ENCODE peak calls at places on chromosomes 4 and X, in six cellular contexts. One of them, this sample, is unnamed.

GRCh38 chr4:89468632-89469031 is 161.0 kb upstream of the GPRIN3 start:
- DNase-seq in K562: no peak
- DNase-seq in cardiac muscle cell: no peak
- DNase-seq in mammary epithelial cell: no peak
- DNase-seq in HL-60: no peak
- DNase-seq in astrocyte: no peak
- DNase-seq in this sample: no peak

GRCh38 chr4:153611679-153612078 is 72.4 kb upstream of the TLR2 start:
- DNase-seq in K562: no peak
- DNase-seq in cardiac muscle cell: no peak
- DNase-seq in mammary epithelial cell: peak
- DNase-seq in HL-60: no peak
- DNase-seq in astrocyte: peak
- DNase-seq in this sample: no peak

GRCh38 chr4:40325406-40326019 is 9.6 kb upstream of the CHRNA9 start:
- DNase-seq in K562: peak
- DNase-seq in cardiac muscle cell: peak
- DNase-seq in mammary epithelial cell: peak
- DNase-seq in HL-60: peak
- DNase-seq in astrocyte: peak
- DNase-seq in this sample: peak

GRCh38 chr4:10787365-10787764 is 102.8 kb upstream of the CLNK start:
- DNase-seq in K562: no peak
- DNase-seq in cardiac muscle cell: no peak
- DNase-seq in mammary epithelial cell: no peak
- DNase-seq in HL-60: no peak
- DNase-seq in astrocyte: no peak
- DNase-seq in this sample: no peak

GRCh38 chr4:14994242-14994641 is 8.0 kb upstream of the CPEB2 start:
- DNase-seq in K562: peak
- DNase-seq in cardiac muscle cell: no peak
- DNase-seq in mammary epithelial cell: peak
- DNase-seq in HL-60: no peak
- DNase-seq in astrocyte: peak
- DNase-seq in this sample: no peak

GRCh38 chr4:36414248-36414647 is 132.8 kb downstream of the DTHD1 start:
- DNase-seq in K562: no peak
- DNase-seq in cardiac muscle cell: no peak
- DNase-seq in mammary epithelial cell: no peak
- DNase-seq in HL-60: no peak
- DNase-seq in astrocyte: no peak
- DNase-seq in this sample: no peak

GRCh38 chr4:82591592-82591991 is 29.8 kb upstream of the TMEM150C start:
- DNase-seq in K562: no peak
- DNase-seq in cardiac muscle cell: no peak
- DNase-seq in mammary epithelial cell: no peak
- DNase-seq in HL-60: no peak
- DNase-seq in astrocyte: no peak
- DNase-seq in this sample: no peak

GRCh38 chr4:931194-931959 is 739 bp downstream of the GAK start:
- DNase-seq in K562: peak
- DNase-seq in cardiac muscle cell: peak
- DNase-seq in mammary epithelial cell: peak
- DNase-seq in HL-60: no peak
- DNase-seq in astrocyte: peak
- DNase-seq in this sample: no peak

GRCh38 chr4:97367878-97368277 is 775.4 kb downstream of the STPG2 start:
- DNase-seq in K562: no peak
- DNase-seq in cardiac muscle cell: no peak
- DNase-seq in mammary epithelial cell: peak
- DNase-seq in HL-60: no peak
- DNase-seq in astrocyte: peak
- DNase-seq in this sample: no peak

GRCh38 chr4:84804126-84804525 is 162.4 kb downstream of the WDFY3 start:
- DNase-seq in K562: no peak
- DNase-seq in cardiac muscle cell: no peak
- DNase-seq in mammary epithelial cell: no peak
- DNase-seq in HL-60: no peak
- DNase-seq in astrocyte: peak
- DNase-seq in this sample: no peak

GRCh38 chr4:173399016-173399415 is at the start of gene SCRG1:
- DNase-seq in K562: no peak
- DNase-seq in cardiac muscle cell: peak
- DNase-seq in mammary epithelial cell: no peak
- DNase-seq in HL-60: no peak
- DNase-seq in astrocyte: no peak
- DNase-seq in this sample: no peak

GRCh38 chr4:86594559-86595425 is 677 bp downstream of the PTPN13 start:
- DNase-seq in K562: peak
- DNase-seq in cardiac muscle cell: peak
- DNase-seq in mammary epithelial cell: peak
- DNase-seq in HL-60: no peak
- DNase-seq in astrocyte: peak
- DNase-seq in this sample: peak
- TF ChIP-seq CTCF in K562: no peak
- TF ChIP-seq CTCF in cardiac muscle cell: peak
- TF ChIP-seq CTCF in mammary epithelial cell: peak
- TF ChIP-seq CTCF in HL-60: no peak
- TF ChIP-seq CTCF in astrocyte: peak
- TF ChIP-seq CTCF in this sample: no peak

GRCh38 chrX:130081421-130082045 is 28.8 kb downstream of the ELF4 start:
- DNase-seq in K562: no peak
- DNase-seq in cardiac muscle cell: no peak
- DNase-seq in mammary epithelial cell: no peak
- DNase-seq in HL-60: no peak
- DNase-seq in astrocyte: no peak
- DNase-seq in this sample: no peak

GRCh38 chrX:130083107-130083490 is 27.2 kb downstream of the ELF4 start:
- DNase-seq in K562: peak
- DNase-seq in cardiac muscle cell: no peak
- DNase-seq in mammary epithelial cell: no peak
- DNase-seq in HL-60: no peak
- DNase-seq in astrocyte: no peak
- DNase-seq in this sample: no peak

GRCh38 chrX:130080791-130081367 is 29.4 kb downstream of the ELF4 start:
- DNase-seq in K562: no peak
- DNase-seq in cardiac muscle cell: no peak
- DNase-seq in mammary epithelial cell: no peak
- DNase-seq in HL-60: no peak
- DNase-seq in astrocyte: no peak
- DNase-seq in this sample: no peak

GRCh38 chrX:130082244-130083106 is 27.8 kb downstream of the ELF4 start:
- DNase-seq in K562: peak
- DNase-seq in cardiac muscle cell: no peak
- DNase-seq in mammary epithelial cell: no peak
- DNase-seq in HL-60: peak
- DNase-seq in astrocyte: no peak
- DNase-seq in this sample: no peak

DNA sequence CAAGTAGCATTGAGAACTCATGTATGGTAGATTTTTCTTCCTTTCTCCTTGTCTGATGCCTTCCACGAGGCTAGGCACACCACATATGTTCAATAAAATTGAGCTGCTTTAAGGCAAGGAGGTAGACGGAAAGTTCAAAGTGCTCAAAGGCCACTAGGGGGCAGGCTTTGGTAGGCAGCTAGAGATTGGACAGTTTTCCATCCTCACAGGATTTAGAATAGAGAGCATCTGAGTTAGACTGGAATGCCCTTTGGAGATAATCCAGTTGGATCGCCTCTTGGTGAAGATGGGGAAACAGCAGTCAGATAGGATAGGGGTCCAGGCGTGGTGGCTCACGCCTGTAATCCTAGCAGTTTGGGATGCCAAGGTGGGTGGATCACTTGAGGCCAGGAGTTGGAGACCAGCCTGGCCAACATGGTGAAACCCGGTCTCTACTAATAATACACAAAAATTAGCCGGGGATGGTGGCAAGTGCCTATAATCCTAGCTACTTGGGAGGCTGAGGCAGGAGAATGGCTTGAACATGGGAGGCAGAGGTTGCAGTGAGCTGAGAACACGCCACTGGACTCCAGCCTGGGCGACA is 30.4 kb downstream of the ELF4 start:
- DNase-seq in K562: peak
- DNase-seq in cardiac muscle cell: peak
- DNase-seq in mammary epithelial cell: peak
- DNase-seq in HL-60: no peak
- DNase-seq in astrocyte: peak
- DNase-seq in this sample: peak
- TF ChIP-seq CTCF in K562: peak
- TF ChIP-seq CTCF in cardiac muscle cell: peak
- TF ChIP-seq CTCF in mammary epithelial cell: peak
- TF ChIP-seq CTCF in HL-60: peak
- TF ChIP-seq CTCF in astrocyte: peak
- TF ChIP-seq CTCF in this sample: peak

GRCh38 chr4:126065016-126065415 is 750.3 kb downstream of the FAT4 start:
- DNase-seq in K562: no peak
- DNase-seq in cardiac muscle cell: no peak
- DNase-seq in mammary epithelial cell: no peak
- DNase-seq in HL-60: no peak
- DNase-seq in astrocyte: no peak
- DNase-seq in this sample: no peak
- TF ChIP-seq CTCF in K562: no peak
- TF ChIP-seq CTCF in cardiac muscle cell: no peak
- TF ChIP-seq CTCF in mammary epithelial cell: no peak
- TF ChIP-seq CTCF in HL-60: no peak
- TF ChIP-seq CTCF in astrocyte: no peak
- TF ChIP-seq CTCF in this sample: no peak

DNA sequence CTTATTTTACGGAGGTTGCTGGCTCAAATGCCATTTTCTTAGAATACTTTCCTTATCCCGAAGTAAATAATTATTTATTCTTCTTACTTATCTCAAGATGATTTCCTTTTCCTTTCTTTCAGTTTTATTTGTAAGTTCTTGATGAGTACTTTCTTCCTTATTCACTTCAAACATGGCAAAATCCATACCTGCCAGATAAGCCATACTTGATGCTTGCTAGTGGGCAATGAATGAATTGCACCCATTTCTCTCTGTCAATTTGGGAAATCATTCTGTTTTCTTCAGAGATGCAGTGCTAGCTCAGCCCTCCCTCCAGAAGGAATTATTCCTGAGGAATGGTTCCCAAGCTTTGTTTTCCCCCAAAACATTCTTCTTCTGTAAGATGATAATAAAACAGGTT is 598.3 kb downstream of the SPRY1 start:
- DNase-seq in K562: no peak
- DNase-seq in cardiac muscle cell: no peak
- DNase-seq in mammary epithelial cell: no peak
- DNase-seq in HL-60: no peak
- DNase-seq in astrocyte: no peak
- DNase-seq in this sample: no peak
- TF ChIP-seq CTCF in K562: no peak
- TF ChIP-seq CTCF in cardiac muscle cell: peak
- TF ChIP-seq CTCF in mammary epithelial cell: peak
- TF ChIP-seq CTCF in HL-60: no peak
- TF ChIP-seq CTCF in astrocyte: peak
- TF ChIP-seq CTCF in this sample: peak

GRCh38 chr4:160675550-160675949 is 1488.2 kb downstream of the FSTL5 start:
- DNase-seq in K562: no peak
- DNase-seq in cardiac muscle cell: no peak
- DNase-seq in mammary epithelial cell: no peak
- DNase-seq in HL-60: no peak
- DNase-seq in astrocyte: no peak
- DNase-seq in this sample: no peak
- TF ChIP-seq CTCF in K562: no peak
- TF ChIP-seq CTCF in cardiac muscle cell: no peak
- TF ChIP-seq CTCF in mammary epithelial cell: no peak
- TF ChIP-seq CTCF in HL-60: no peak
- TF ChIP-seq CTCF in astrocyte: no peak
- TF ChIP-seq CTCF in this sample: no peak

GRCh38 chr4:104447346-104447745 is 47.3 kb downstream of the CXXC4 start:
- DNase-seq in K562: no peak
- DNase-seq in cardiac muscle cell: no peak
- DNase-seq in mammary epithelial cell: no peak
- DNase-seq in HL-60: no peak
- DNase-seq in astrocyte: peak
- DNase-seq in this sample: no peak
- TF ChIP-seq CTCF in K562: no peak
- TF ChIP-seq CTCF in cardiac muscle cell: no peak
- TF ChIP-seq CTCF in mammary epithelial cell: no peak
- TF ChIP-seq CTCF in HL-60: no peak
- TF ChIP-seq CTCF in astrocyte: no peak
- TF ChIP-seq CTCF in this sample: no peak

GRCh38 chrX:131816551-131817136 is 206.5 kb upstream of the STK26 start:
- DNase-seq in K562: no peak
- DNase-seq in cardiac muscle cell: no peak
- DNase-seq in mammary epithelial cell: peak
- DNase-seq in HL-60: no peak
- DNase-seq in astrocyte: peak
- DNase-seq in this sample: no peak
- TF ChIP-seq CTCF in K562: no peak
- TF ChIP-seq CTCF in cardiac muscle cell: no peak
- TF ChIP-seq CTCF in mammary epithelial cell: peak
- TF ChIP-seq CTCF in HL-60: no peak
- TF ChIP-seq CTCF in astrocyte: no peak
- TF ChIP-seq CTCF in this sample: no peak

GRCh38 chr4:154928640-154929257 is 147.7 kb downstream of the RBM46 start:
- DNase-seq in K562: no peak
- DNase-seq in cardiac muscle cell: peak
- DNase-seq in mammary epithelial cell: peak
- DNase-seq in HL-60: no peak
- DNase-seq in astrocyte: peak
- DNase-seq in this sample: peak
- TF ChIP-seq CTCF in K562: no peak
- TF ChIP-seq CTCF in cardiac muscle cell: peak
- TF ChIP-seq CTCF in mammary epithelial cell: peak
- TF ChIP-seq CTCF in HL-60: no peak
- TF ChIP-seq CTCF in astrocyte: peak
- TF ChIP-seq CTCF in this sample: peak